ENCODE peak calls at places on chromosomes 7 and 10, in six cellular contexts. One of them, this sample, is unnamed.

GRCh38 chr10:128643658-128644057 is 517.4 kb upstream of the MKI67 start:
- DNase-seq in IMR-90: no peak
- DNase-seq in AG20443: no peak
- DNase-seq in NCI-H460: no peak
- DNase-seq in activated naive CD8-positive, alpha-beta T cell treated with anti-CD3 and anti-CD28 coated beads, Interleukin-2, amount 10 ng/mL, durations not matched to agents 7 days and 5 days: no peak
- DNase-seq in NCI-H748 treated with DMSO at 0.1 percent for 48 hours: no peak
- DNase-seq in this sample: no peak

GRCh38 chr7:81752318-81752714 is 17.5 kb downstream of the HGF start:
- DNase-seq in NCI-H748 treated with DMSO at 0.1 percent for 48 hours: no peak
- DNase-seq in AG20443: no peak
- DNase-seq in IMR-90: no peak
- DNase-seq in activated naive CD8-positive, alpha-beta T cell treated with anti-CD3 and anti-CD28 coated beads, Interleukin-2, amount 10 ng/mL, durations not matched to agents 7 days and 5 days: no peak
- DNase-seq in NCI-H460: no peak
- DNase-seq in this sample: no peak

GRCh38 chr7:44235582-44236332 is 35.0 kb downstream of the YKT6 start:
- DNase-seq in AG20443: no peak
- DNase-seq in activated naive CD8-positive, alpha-beta T cell treated with anti-CD3 and anti-CD28 coated beads, Interleukin-2, amount 10 ng/mL, durations not matched to agents 7 days and 5 days: no peak
- DNase-seq in NCI-H460: no peak
- DNase-seq in NCI-H748 treated with DMSO at 0.1 percent for 48 hours: no peak
- DNase-seq in IMR-90: no peak
- DNase-seq in this sample: no peak

GRCh38 chr10:63718453-63718852 is 197.3 kb downstream of the REEP3 start:
- DNase-seq in activated naive CD8-positive, alpha-beta T cell treated with anti-CD3 and anti-CD28 coated beads, Interleukin-2, amount 10 ng/mL, durations not matched to agents 7 days and 5 days: no peak
- DNase-seq in IMR-90: no peak
- DNase-seq in NCI-H748 treated with DMSO at 0.1 percent for 48 hours: no peak
- DNase-seq in NCI-H460: no peak
- DNase-seq in AG20443: no peak
- DNase-seq in this sample: no peak

GRCh38 chr7:16136896-16137295 is 284.4 kb downstream of the CRPPA start:
- DNase-seq in NCI-H460: no peak
- DNase-seq in activated naive CD8-positive, alpha-beta T cell treated with anti-CD3 and anti-CD28 coated beads, Interleukin-2, amount 10 ng/mL, durations not matched to agents 7 days and 5 days: no peak
- DNase-seq in IMR-90: no peak
- DNase-seq in AG20443: no peak
- DNase-seq in NCI-H748 treated with DMSO at 0.1 percent for 48 hours: no peak
- DNase-seq in this sample: no peak

GRCh38 chr10:112650588-112651030 is 203.6 kb downstream of the VTI1A start:
- DNase-seq in IMR-90: peak
- DNase-seq in NCI-H748 treated with DMSO at 0.1 percent for 48 hours: no peak
- DNase-seq in activated naive CD8-positive, alpha-beta T cell treated with anti-CD3 and anti-CD28 coated beads, Interleukin-2, amount 10 ng/mL, durations not matched to agents 7 days and 5 days: no peak
- DNase-seq in NCI-H460: peak
- DNase-seq in AG20443: no peak
- DNase-seq in this sample: no peak

GRCh38 chr7:40880581-40880980 is 745.8 kb downstream of the SUGCT start:
- DNase-seq in NCI-H460: no peak
- DNase-seq in NCI-H748 treated with DMSO at 0.1 percent for 48 hours: no peak
- DNase-seq in IMR-90: no peak
- DNase-seq in AG20443: no peak
- DNase-seq in activated naive CD8-positive, alpha-beta T cell treated with anti-CD3 and anti-CD28 coated beads, Interleukin-2, amount 10 ng/mL, durations not matched to agents 7 days and 5 days: no peak
- DNase-seq in this sample: no peak

GRCh38 chr7:5382281-5383041 is 41.2 kb downstream of the TNRC18 start:
- DNase-seq in NCI-H748 treated with DMSO at 0.1 percent for 48 hours: no peak
- DNase-seq in IMR-90: peak
- DNase-seq in NCI-H460: no peak
- DNase-seq in AG20443: peak
- DNase-seq in activated naive CD8-positive, alpha-beta T cell treated with anti-CD3 and anti-CD28 coated beads, Interleukin-2, amount 10 ng/mL, durations not matched to agents 7 days and 5 days: no peak
- DNase-seq in this sample: no peak

GRCh38 chr10:89563861-89564478 is 28.6 kb upstream of the SLC16A12 start:
- DNase-seq in activated naive CD8-positive, alpha-beta T cell treated with anti-CD3 and anti-CD28 coated beads, Interleukin-2, amount 10 ng/mL, durations not matched to agents 7 days and 5 days: no peak
- DNase-seq in NCI-H748 treated with DMSO at 0.1 percent for 48 hours: peak
- DNase-seq in NCI-H460: peak
- DNase-seq in IMR-90: peak
- DNase-seq in AG20443: peak
- DNase-seq in this sample: peak

GRCh38 chr10:12720217-12720981 is 281.1 kb downstream of the CCDC3 start:
- DNase-seq in NCI-H460: peak
- DNase-seq in IMR-90: peak
- DNase-seq in AG20443: no peak
- DNase-seq in NCI-H748 treated with DMSO at 0.1 percent for 48 hours: peak
- DNase-seq in activated naive CD8-positive, alpha-beta T cell treated with anti-CD3 and anti-CD28 coated beads, Interleukin-2, amount 10 ng/mL, durations not matched to agents 7 days and 5 days: no peak
- DNase-seq in this sample: no peak

GRCh38 chr7:96120445-96120844 is 201.5 kb downstream of the SLC25A13 start:
- DNase-seq in AG20443: peak
- DNase-seq in IMR-90: no peak
- DNase-seq in NCI-H460: no peak
- DNase-seq in activated naive CD8-positive, alpha-beta T cell treated with anti-CD3 and anti-CD28 coated beads, Interleukin-2, amount 10 ng/mL, durations not matched to agents 7 days and 5 days: no peak
- DNase-seq in NCI-H748 treated with DMSO at 0.1 percent for 48 hours: no peak
- DNase-seq in this sample: no peak

GRCh38 chr10:88880287-88881094 is 446 bp downstream of the STAMBPL1 start:
- DNase-seq in NCI-H748 treated with DMSO at 0.1 percent for 48 hours: peak
- DNase-seq in NCI-H460: peak
- DNase-seq in AG20443: peak
- DNase-seq in IMR-90: peak
- DNase-seq in activated naive CD8-positive, alpha-beta T cell treated with anti-CD3 and anti-CD28 coated beads, Interleukin-2, amount 10 ng/mL, durations not matched to agents 7 days and 5 days: peak
- DNase-seq in this sample: peak

This sample was measured in NCI-H2081 treated with DMSO at 0.1 percent for 48 hours.